ENCODE peak calls at places on chromosomes 11 and 22, in seven cellular contexts. S is mucosa of gallbladder, W is SW 1271, J is fibroblast of gingiva, H is SJSA1, M is GM04503, L is NCI-H524 treated with DMSO at 0.1 percent for 48 hours. O is an unnamed sample.

GRCh38 chr11:93216511-93217121 is 18.8 kb upstream of the SLC36A4 start:
- DNase-seq in W (no peak), J (no peak), H (no peak), S (no peak), M (no peak), L (no peak), O (no peak)

GRCh38 chr22:50562523-50563409 is at the start of gene SYCE3:
- DNase-seq in S (peak), M (peak), H (peak), L (peak), W (peak), J (peak), O (peak)

GRCh38 chr11:114366331-114367243 is 33.7 kb downstream of the C11orf71 start:
- DNase-seq in M (peak), S (no peak), W (no peak), L (no peak), H (peak), J (peak), O (no peak)

GRCh38 chr11:64891215-64891848 is 12.9 kb upstream of the EHD1 start:
- DNase-seq in M (no peak), S (no peak), J (no peak), H (no peak), L (no peak), W (no peak), O (no peak)

GRCh38 chr11:120827820-120828219 is 196.1 kb upstream of the TBCEL start:
- DNase-seq in S (no peak), L (no peak), M (no peak), W (no peak), J (no peak), H (no peak), O (no peak)

GRCh38 chr11:116558504-116559252 is 214.1 kb downstream of the BUD13 start:
- DNase-seq in M (peak), L (no peak), S (no peak), H (peak), W (no peak), J (no peak), O (no peak)

GRCh38 chr11:46554205-46555162 is 39.3 kb downstream of the AMBRA1 start:
- DNase-seq in S (no peak), H (peak), J (peak), M (peak), W (no peak), L (no peak), O (no peak)

GRCh38 chr11:12496181-12497025 is 119.0 kb downstream of the PARVA start:
- DNase-seq in M (no peak), J (no peak), W (no peak), H (no peak), S (no peak), L (no peak), O (no peak)

GRCh38 chr11:122159173-122159701 is 43.2 kb upstream of the BLID start:
- DNase-seq in W (no peak), H (peak), L (no peak), M (no peak), S (no peak), J (peak), O (peak)

GRCh38 chr11:91837649-91838330 is 386.8 kb upstream of the FAT3 start:
- DNase-seq in W (no peak), S (no peak), J (no peak), H (no peak), L (no peak), M (no peak), O (no peak)

GRCh38 chr11:44600739-44601416 is 35.4 kb downstream of the CD82 start:
- DNase-seq in H (no peak), J (peak), W (no peak), L (peak), S (no peak), M (no peak), O (no peak)

GRCh38 chr22:27879923-27880322 is 39.1 kb downstream of the PITPNB start:
- DNase-seq in J (peak), L (no peak), W (no peak), M (no peak), H (peak), S (no peak), O (no peak)

GRCh38 chr11:69157156-69157821 is 1.6 kb downstream of the SMIM38 start:
- DNase-seq in J (peak), L (no peak), H (peak), S (no peak), W (no peak), M (no peak), O (peak)

GRCh38 chr11:74249496-74249895 is 61.9 kb downstream of the P4HA3 start:
- DNase-seq in H (no peak), L (no peak), S (no peak), M (no peak), J (no peak), W (no peak), O (no peak)

O was measured in head of caudate nucleus.